ENCODE peak calls at places on chromosomes 1 and 21, in eight cellular contexts. Y is aorta; R is psoas muscle; L is tibial artery; U is body of pancreas; S is CD4-positive, CD25-positive, alpha-beta regulatory T cell; M is SK-N-SH; D is naive thymus-derived CD4-positive, alpha-beta T cell. P is an unnamed sample.

GRCh38 chr1:51294566-51295184 is 35.7 kb downstream of the TTC39A start:
- DNase-seq in M (no peak), S (no peak), U (no peak), L (peak; percentile 55), D (no peak), Y (peak; percentile 45), R (no peak), P (no peak)

GRCh38 chr1:233707153-233707905 is 93.4 kb downstream of the KCNK1 start:
- DNase-seq in L (no peak), Y (no peak), D (no peak), U (peak; percentile 78), R (no peak), S (no peak), M (no peak), P (no peak)

GRCh38 chr1:31425301-31426081 is 12.5 kb downstream of the SERINC2 start:
- DNase-seq in M (no peak), L (no peak), R (no peak), S (no peak), D (no peak), Y (no peak), U (no peak), P (no peak)

GRCh38 chr21:41932576-41933258 is 21.1 kb downstream of the C2CD2 start:
- DNase-seq in Y (no peak), U (no peak), M (peak; percentile 75), R (no peak), L (no peak), S (no peak), D (no peak), P (no peak)

GRCh38 chr1:161019767-161020572 is 982 bp downstream of the F11R start:
- DNase-seq in S (no peak), M (no peak), R (no peak), U (no peak), D (no peak), Y (no peak), L (no peak), P (peak; percentile 73)

GRCh38 chr1:117654485-117655219 is 48.8 kb downstream of the TENT5C start:
- DNase-seq in S (peak; percentile 77), R (no peak), U (no peak), M (no peak), L (no peak), Y (no peak), D (no peak), P (no peak)

GRCh38 chr1:230057681-230058565 is 9.1 kb upstream of the GALNT2 start:
- DNase-seq in D (no peak), Y (no peak), L (no peak), M (no peak), S (no peak), U (peak; percentile 56), R (no peak), P (no peak)

GRCh38 chr1:33454646-33455282 is 17.7 kb upstream of the ZSCAN20 start:
- DNase-seq in U (no peak), M (no peak), L (no peak), R (no peak), Y (no peak), D (no peak), S (no peak), P (no peak)

GRCh38 chr1:38607526-38607925 is 252.0 kb downstream of the RRAGC start:
- DNase-seq in U (no peak), Y (no peak), D (no peak), R (no peak), M (no peak), L (no peak), S (no peak), P (no peak)

GRCh38 chr1:38603907-38604306 is 255.7 kb downstream of the RRAGC start:
- DNase-seq in S (no peak), Y (no peak), D (no peak), U (no peak), M (no peak), L (no peak), R (no peak), P (no peak)

GRCh38 chr1:38600905-38601304 is 258.7 kb downstream of the RRAGC start:
- DNase-seq in U (no peak), Y (no peak), D (no peak), L (no peak), S (no peak), M (no peak), R (no peak), P (no peak)

GRCh38 chr1:38608202-38608864 is 251.2 kb downstream of the RRAGC start:
- DNase-seq in D (no peak), M (peak; percentile 61), R (no peak), L (no peak), U (no peak), S (peak; percentile 20), Y (no peak), P (peak; percentile 49)

DNA sequence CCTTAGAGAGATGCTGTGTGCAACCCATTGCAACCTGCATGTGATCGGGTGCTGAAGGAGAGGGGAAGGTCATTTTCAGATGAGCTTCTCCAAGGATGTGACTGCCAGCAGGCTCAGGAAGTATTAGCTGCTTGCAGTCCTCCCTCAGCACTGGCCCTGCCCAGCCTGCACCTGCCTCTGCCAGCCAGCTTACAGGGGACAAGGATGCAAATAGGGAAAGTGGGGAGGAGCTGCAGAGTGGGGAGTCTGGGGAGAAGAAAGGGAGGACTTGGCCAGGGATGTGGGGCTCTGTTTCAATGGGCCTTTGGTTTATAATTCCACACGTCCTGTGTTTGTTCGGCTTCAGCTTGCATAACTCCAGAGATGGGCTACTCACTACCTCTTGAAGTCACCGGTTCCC is 254.5 kb downstream of the RRAGC start:
- DNase-seq in U (no peak), D (no peak), R (no peak), Y (no peak), M (no peak), S (no peak), L (no peak), P (no peak)
- H3K4me1 ChIP-seq in U (no peaks in the 10 kb centered on the region), D (no peaks in the 10 kb centered on the region), R (no peaks in the 10 kb centered on the region), Y (no peaks in the 10 kb centered on the region), M (no peaks in the 10 kb centered on the region), S (no peaks in the 10 kb centered on the region), L (no peaks in the 10 kb centered on the region), P (peaks cover 5% of the 10 kb centered on the region)

GRCh38 chr1:27961646-27962221 is 2.0 kb downstream of the XKR8 start:
- DNase-seq in S (no peak), U (no peak), R (no peak), M (no peak), Y (no peak), L (no peak), D (no peak), P (no peak)

GRCh38 chr1:27963393-27963792 is 3.6 kb downstream of the XKR8 start:
- DNase-seq in U (no peak), M (no peak), S (no peak), D (no peak), L (no peak), R (no peak), Y (no peak), P (no peak)

GRCh38 chr1:27958513-27958912 is 1.3 kb upstream of the XKR8 start:
- DNase-seq in R (peak; percentile 57), S (no peak), U (peak; percentile 28), L (no peak), Y (no peak), M (no peak), D (no peak), P (no peak)

GRCh38 chr1:27959792-27960603 is at the start of gene XKR8:
- DNase-seq in R (peak; percentile 85), M (no peak), D (peak; percentile 86), U (peak; percentile 83), L (peak; percentile 90), Y (peak; percentile 88), S (peak; percentile 92), P (peak; percentile 89)

DNA sequence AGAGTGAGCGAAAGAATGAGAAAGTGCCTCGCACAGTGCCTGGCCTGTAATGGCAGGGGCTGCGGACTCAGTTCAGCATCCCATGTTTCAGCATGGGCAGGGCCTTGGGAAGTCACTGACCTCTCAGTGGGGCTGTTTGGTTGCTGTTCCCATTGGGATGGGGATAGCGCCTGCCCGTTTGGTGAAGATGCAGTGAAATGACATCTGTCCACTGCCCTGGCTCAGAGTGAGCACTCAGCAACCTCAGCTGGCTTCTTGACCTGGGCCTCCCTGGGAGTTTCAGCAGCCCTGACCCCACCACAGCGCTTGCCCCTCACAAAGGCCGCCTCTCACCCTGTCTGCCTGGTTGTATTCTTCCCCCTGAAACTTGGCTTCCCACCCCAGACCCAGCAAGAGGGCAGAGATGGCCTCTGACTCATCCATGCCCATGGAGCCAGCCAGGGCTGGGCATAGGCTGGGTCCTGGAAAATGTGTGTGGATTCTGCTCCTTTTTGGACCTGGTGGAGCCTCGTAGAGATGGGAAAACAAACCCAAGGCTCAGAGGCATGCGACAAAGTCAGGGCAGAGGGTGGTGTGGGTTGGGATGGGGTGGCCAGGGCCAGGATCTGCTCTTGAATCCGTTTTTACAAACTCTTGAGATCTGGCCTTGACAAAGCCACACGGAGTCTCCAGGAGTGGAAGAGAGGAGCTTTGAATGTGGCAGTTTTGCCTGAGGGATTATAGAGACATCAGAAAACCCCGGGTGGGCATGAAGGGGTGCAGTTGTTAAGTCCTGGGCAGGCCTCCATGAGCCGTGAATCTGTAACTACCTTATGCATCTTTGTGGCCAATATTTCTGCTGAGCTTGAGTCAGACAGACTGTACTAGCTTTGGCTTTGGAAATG is 1.2 kb downstream of the XKR8 start:
- DNase-seq in M (no peak), S (no peak), D (no peak), Y (peak; percentile 69), U (peak; percentile 41), R (no peak), L (peak; percentile 71), P (no peak)
- H3K4me3 ChIP-seq in M (no peak overlapping the region), S (peak overlapping the region; percentile 74), D (peak overlapping the region; percentile 79), Y (no peak overlapping the region), U (peak overlapping the region; percentile 21), R (peak overlapping the region; percentile 86), L (peak overlapping the region; percentile 72), P (peak overlapping the region; percentile 49)

GRCh38 chr1:201649776-201650607 is 111.1 kb downstream of the NAV1 start:
- DNase-seq in M (peak; percentile 85), U (peak; percentile 81), S (peak; percentile 16), R (peak; percentile 87), D (no peak), L (peak; percentile 88), Y (peak; percentile 87), P (no peak)

GRCh38 chr1:201653883-201654282 is 115.0 kb downstream of the NAV1 start:
- DNase-seq in M (no peak), L (no peak), R (no peak), U (no peak), Y (no peak), S (no peak), D (no peak), P (no peak)

GRCh38 chr1:201650608-201650933 is 111.6 kb downstream of the NAV1 start:
- DNase-seq in Y (no peak), U (no peak), M (no peak), L (no peak), D (no peak), S (no peak), R (no peak), P (no peak)

GRCh38 chr1:201653238-201653637 is 114.3 kb downstream of the NAV1 start:
- DNase-seq in U (no peak), S (no peak), Y (no peak), M (no peak), D (no peak), R (no peak), L (no peak), P (no peak)

DNA sequence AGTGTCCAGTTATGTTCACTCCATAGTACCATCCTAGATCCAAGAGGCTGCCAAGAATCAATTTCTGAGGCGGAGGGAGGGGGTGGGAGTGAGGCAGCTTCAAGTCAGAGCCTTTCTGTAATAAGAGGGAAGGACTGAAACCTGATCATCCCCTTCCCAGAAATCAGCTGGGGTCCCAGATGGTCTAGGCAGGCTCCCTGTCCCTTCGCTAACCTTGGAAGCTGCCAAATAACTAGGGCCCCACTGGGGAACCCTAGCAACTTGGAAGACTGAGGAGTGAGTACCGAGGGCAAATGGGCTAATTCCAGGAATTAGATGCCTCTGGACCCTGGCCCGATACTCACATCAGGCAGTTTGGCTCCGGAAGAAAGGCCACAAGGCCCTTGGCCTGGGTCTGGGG is 113.3 kb downstream of the NAV1 start:
- DNase-seq in U (no peak), D (no peak), Y (no peak), S (no peak), L (no peak), M (no peak), R (no peak), P (no peak)
- H3K4me1 ChIP-seq in U (peaks cover 39% of the 10 kb centered on the region), D (no peaks in the 10 kb centered on the region), Y (no peaks in the 10 kb centered on the region), S (no peaks in the 10 kb centered on the region), L (no peaks in the 10 kb centered on the region), M (peaks cover 84% of the 10 kb centered on the region), R (peaks cover 21% of the 10 kb centered on the region), P (no peaks in the 10 kb centered on the region)

DNA sequence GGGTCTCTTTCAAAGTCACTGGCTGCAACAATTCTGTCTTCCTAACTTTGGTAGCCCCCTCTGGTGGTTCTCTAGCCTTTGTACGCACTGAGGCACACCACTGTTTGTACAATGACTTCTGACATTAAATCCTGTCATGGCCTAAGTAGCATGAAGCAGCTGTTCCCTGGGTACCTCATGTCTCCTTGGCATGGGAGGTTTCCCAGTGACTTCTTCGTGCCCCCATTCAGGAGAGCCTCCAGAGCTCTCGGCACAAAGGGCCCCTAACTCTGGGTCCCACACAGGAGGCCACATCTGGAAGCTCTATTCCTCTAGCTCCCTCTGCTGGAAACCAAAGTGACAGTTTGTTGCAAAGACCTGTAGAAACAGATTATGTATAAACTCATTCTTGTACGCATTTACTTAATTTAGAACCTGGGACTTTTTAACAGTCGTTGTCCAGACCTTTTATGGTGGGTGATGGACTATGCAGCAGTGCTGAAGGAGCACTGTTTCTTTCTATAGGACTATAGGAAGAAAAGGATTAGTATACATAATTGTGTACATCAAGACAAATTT is 13.4 kb downstream of the SWT1 start:
- DNase-seq in S (peak; percentile 83), Y (no peak), L (no peak), D (peak; percentile 71), M (peak; percentile 69), R (no peak), U (peak; percentile 22), P (peak; percentile 65)
- H3K4me3 ChIP-seq in S (no peak overlapping the region), Y (no peak overlapping the region), L (no peak overlapping the region), D (no peak overlapping the region), M (no peak overlapping the region), R (no peak overlapping the region), U (no peak overlapping the region), P (no peak overlapping the region)